ENCODE peak calls at places on chromosomes 2 and 18, in five cellular contexts. M, D, R, L and T are unnamed samples.

GRCh38 chr2:37684809-37685208 is 13.4 kb upstream of the CDC42EP3 start:
- DNase-seq in M (no peak), D (no peak), R (no peak), L (no peak), T (no peak)

GRCh38 chr2:80256396-80257167 is 48.0 kb downstream of the LRRTM1 start:
- DNase-seq in M (no peak), D (peak), R (peak), L (no peak), T (no peak)

GRCh38 chr2:71503827-71504226 is 50.5 kb downstream of the DYSF start:
- DNase-seq in M (no peak), D (peak), R (no peak), L (no peak), T (no peak)

GRCh38 chr18:77320960-77321559 is 71.4 kb downstream of the GALR1 start:
- DNase-seq in M (peak), D (no peak), R (no peak), L (no peak), T (peak)

GRCh38 chr2:24015562-24016375 is 5.9 kb downstream of the MFSD2B start:
- DNase-seq in M (no peak), D (peak), R (no peak), L (no peak), T (no peak)

GRCh38 chr18:62877448-62878221 is 162.3 kb downstream of the PHLPP1 start:
- DNase-seq in M (peak), D (peak), R (no peak), L (peak), T (no peak)

GRCh38 chr2:181672255-181673008 is 7.9 kb downstream of the NEUROD1 start:
- DNase-seq in M (no peak), D (no peak), R (no peak), L (no peak), T (no peak)

GRCh38 chr2:242060212-242060835 is 190.8 kb downstream of the RTP5 start:
- DNase-seq in M (no peak), D (peak), R (no peak), L (peak), T (no peak)

GRCh38 chr2:191013876-191014652 is at the start of gene STAT1:
- DNase-seq in M (peak), D (peak), R (peak), L (peak), T (peak)